ENCODE peak calls at places on chromosomes 11 and 22, in nine cellular contexts. A, W, R, H, M, G, X, F and N are unnamed samples.

GRCh38 chr11:61890536-61891330 is 612 bp downstream of the FADS3 start:
- DNase-seq in A (peak), F (peak), X (no peak), R (peak), M (no peak), W (peak), H (no peak), G (peak), N (peak)

GRCh38 chr22:17606472-17606871 is 22.1 kb downstream of the ATP6V1E1 start:
- DNase-seq in H (no peak), W (no peak), A (no peak), G (peak), M (no peak), X (no peak), R (no peak), F (no peak), N (no peak)

GRCh38 chr11:86802601-86803051 is 2.3 kb downstream of the PRSS23 start:
- DNase-seq in W (no peak), A (peak), G (peak), M (no peak), R (no peak), H (no peak), X (peak), F (peak), N (peak)

GRCh38 chr11:119491753-119492455 is 68.9 kb upstream of the THY1 start:
- DNase-seq in W (no peak), F (peak), A (no peak), G (peak), X (peak), H (no peak), M (no peak), R (no peak), N (no peak)

GRCh38 chr11:65882191-65883057 is 2.8 kb downstream of the CTSW start:
- DNase-seq in G (no peak), M (no peak), A (no peak), R (no peak), X (no peak), F (no peak), H (no peak), W (peak), N (no peak)

GRCh38 chr11:116471608-116472007 is 301.2 kb downstream of the BUD13 start:
- DNase-seq in F (peak), W (no peak), G (no peak), R (no peak), H (no peak), X (no peak), M (no peak), A (no peak), N (peak)

GRCh38 chr11:70424765-70425164 is 26.4 kb downstream of the CTTN start:
- DNase-seq in R (no peak), X (no peak), H (no peak), A (no peak), G (no peak), M (no peak), F (no peak), W (no peak), N (no peak)

GRCh38 chr11:76738618-76739220 is 44.4 kb upstream of the TSKU start:
- DNase-seq in A (no peak), R (no peak), H (no peak), X (no peak), W (peak), G (no peak), F (no peak), M (no peak), N (no peak)

GRCh38 chr11:60182546-60183330 is at the start of gene MS4A6A:
- DNase-seq in H (no peak), X (no peak), G (no peak), R (no peak), A (no peak), W (no peak), M (no peak), F (no peak), N (no peak)

GRCh38 chr11:17171916-17172315 is 35.9 kb downstream of the PIK3C2A start:
- DNase-seq in X (no peak), F (no peak), A (no peak), W (no peak), M (no peak), R (no peak), G (peak), H (no peak), N (no peak)

GRCh38 chr11:125931681-125932080 is 14.2 kb upstream of the VSIG10L2 start:
- DNase-seq in H (no peak), M (no peak), R (no peak), F (no peak), A (no peak), G (no peak), W (no peak), X (no peak), N (no peak)

GRCh38 chr11:111320728-111321568 is 22.6 kb downstream of the POU2AF3 start:
- DNase-seq in X (no peak), F (no peak), A (peak), M (no peak), H (no peak), R (no peak), W (no peak), G (no peak), N (peak)

GRCh38 chr11:120304526-120304925 is 20.6 kb upstream of the TLCD5 start:
- DNase-seq in R (no peak), H (no peak), A (no peak), W (no peak), X (no peak), G (peak), F (peak), M (no peak), N (no peak)

GRCh38 chr22:42868751-42869251 is 11.7 kb upstream of the ARFGAP3 start:
- DNase-seq in A (peak), F (no peak), H (no peak), X (no peak), G (peak), W (peak), M (no peak), R (no peak), N (no peak)